ENCODE peak calls at places on chromosome 4, in ten cellular contexts. H is glutamatergic neuron; Q is activated CD4-positive, CD25-positive, alpha-beta regulatory T cell treated with anti-CD3 and anti-CD28 coated beads, Interleukin-2, amount 50 U/mL, for 16 hours; T is uterus; W is upper lobe of left lung; Z is stimulated activated CD8-positive, alpha-beta memory T cell treated with anti-CD3 and anti-CD28 coated beads, Interleukin-15, amount 100 ng/mL, for 4 hours; S is cardiac fibroblast; P is HFFc6; N is epithelial cell of proximal tubule; K is activated T-cell treated with anti-CD3 and anti-CD28 coated beads, Interleukin-2, amount 50 U/mL, for 72 hours. B is an unnamed sample.

GRCh38 chr4:182277402-182277801 is 34.2 kb downstream of the TENM3 start:
- DNase-seq in H (no peak), Q (no peak), T (no peak), W (no peak), Z (no peak), S (peak), P (peak), N (no peak), K (no peak), B (no peak)

GRCh38 chr4:109721033-109721432 is 8.8 kb downstream of the PLA2G12A start:
- DNase-seq in H (no peak), Q (no peak), T (no peak), W (no peak), Z (no peak), S (peak), P (no peak), N (no peak), K (no peak), B (no peak)

GRCh38 chr4:2081540-2081939 is 22.4 kb downstream of the NAT8L start:
- DNase-seq in H (no peak), Q (no peak), T (no peak), W (no peak), Z (no peak), S (no peak), P (no peak), N (no peak), K (no peak), B (no peak)

GRCh38 chr4:117421706-117422105 is 336.3 kb upstream of the TRAM1L1 start:
- DNase-seq in H (no peak), Q (no peak), T (no peak), W (no peak), Z (no peak), S (no peak), P (no peak), N (no peak), K (no peak), B (no peak)

GRCh38 chr4:8474856-8475255 is 34.3 kb downstream of the TRMT44 start:
- DNase-seq in H (no peak), Q (no peak), T (no peak), W (no peak), Z (no peak), S (no peak), P (no peak), N (no peak), K (no peak), B (no peak)

GRCh38 chr4:155846929-155847328 is 19.1 kb downstream of the ASIC5 start:
- DNase-seq in H (no peak), Q (no peak), T (no peak), W (no peak), Z (no peak), S (no peak), P (no peak), N (no peak), K (no peak), B (no peak)

GRCh38 chr4:158161561-158162354 is 11.1 kb downstream of the GASK1B start:
- DNase-seq in H (no peak), Q (no peak), T (peak), W (no peak), Z (no peak), S (peak), P (peak), N (peak), K (no peak), B (no peak)

GRCh38 chr4:27055226-27055760 is 194.7 kb downstream of the STIM2 start:
- DNase-seq in H (no peak), Q (no peak), T (no peak), W (no peak), Z (no peak), S (no peak), P (no peak), N (no peak), K (no peak), B (no peak)

GRCh38 chr4:5636766-5637670 is 71.3 kb downstream of the EVC2 start:
- DNase-seq in H (peak), Q (no peak), T (no peak), W (no peak), Z (no peak), S (peak), P (no peak), N (no peak), K (no peak), B (no peak)

GRCh38 chr4:17941731-17942130 is 79.8 kb downstream of the LCORL start:
- DNase-seq in H (no peak), Q (no peak), T (no peak), W (no peak), Z (no peak), S (peak), P (no peak), N (no peak), K (no peak), B (no peak)

GRCh38 chr4:89064848-89065247 is 7.9 kb upstream of the FAM13A start:
- DNase-seq in H (no peak), Q (no peak), T (no peak), W (no peak), Z (no peak), S (peak), P (peak), N (peak), K (no peak), B (no peak)

GRCh38 chr4:130214268-130214667 is 1118.3 kb downstream of the C4orf33 start:
- DNase-seq in H (no peak), Q (no peak), T (no peak), W (no peak), Z (no peak), S (no peak), P (no peak), N (no peak), K (no peak), B (no peak)

GRCh38 chr4:1309261-1310010 is 19.7 kb downstream of the MAEA start:
- DNase-seq in H (peak), Q (peak), T (peak), W (peak), Z (peak), S (peak), P (peak), N (no peak), K (peak), B (peak)

GRCh38 chr4:82785248-82786003 is 13.2 kb downstream of the SCD5 start:
- DNase-seq in H (no peak), Q (no peak), T (no peak), W (no peak), Z (no peak), S (peak), P (peak), N (peak), K (no peak), B (no peak)

GRCh38 chr4:2462218-2462991 is 6.5 kb upstream of the RNF4 start:
- DNase-seq in H (peak), Q (no peak), T (peak), W (peak), Z (no peak), S (peak), P (peak), N (no peak), K (peak), B (peak)

B was measured in mesothelial cell of epicardium.